ENCODE peak calls at places on chromosomes 7 and 10, in four cellular contexts. J, C, T and Q are unnamed samples.

GRCh38 chr10:26881600-26882331 is 21.0 kb upstream of the ABI1 start:
- DNase-seq in J (no peak), C (peak; percentile 58), T (peak; percentile 38), Q (no peak)

GRCh38 chr7:44767912-44768662 is 19.4 kb downstream of the ZMIZ2 start:
- DNase-seq in C (no peak), T (peak; percentile 75), J (no peak), Q (no peak)

GRCh38 chr10:119815671-119816070 is 57.0 kb downstream of the MCMBP start:
- DNase-seq in T (no peak), C (no peak), J (no peak), Q (no peak)

GRCh38 chr10:23530079-23530478 is 91.2 kb downstream of the OTUD1 start:
- DNase-seq in J (no peak), T (peak; percentile 8), C (no peak), Q (no peak)

GRCh38 chr10:114309111-114309651 is 70.1 kb downstream of the VWA2 start:
- DNase-seq in C (no peak), T (no peak), J (no peak), Q (no peak)

GRCh38 chr7:23471090-23471859 is 984 bp upstream of the IGF2BP3 start:
- DNase-seq in J (no peak), T (peak; percentile 87), C (peak; percentile 83), Q (peak; percentile 89)

GRCh38 chr7:91212592-91212991 is 51.6 kb upstream of the FZD1 start:
- DNase-seq in J (no peak), T (no peak), C (no peak), Q (no peak)

GRCh38 chr7:71131753-71132520 is at the start of gene GALNT17:
- DNase-seq in T (no peak), J (no peak), C (no peak), Q (no peak)

GRCh38 chr10:25682203-25682950 is 251.7 kb upstream of the MYO3A start:
- DNase-seq in T (peak; percentile 35), J (no peak), C (no peak), Q (no peak)

GRCh38 chr10:100634034-100634433 is 98.3 kb downstream of the HIF1AN start:
- DNase-seq in J (no peak), C (no peak), T (no peak), Q (no peak)

GRCh38 chr7:97442-97841 is 94.9 kb upstream of the FAM20C start:
- DNase-seq in C (no peak), T (no peak), J (no peak), Q (no peak)

GRCh38 chr10:58459069-58459468 is 53.6 kb upstream of the BICC1 start:
- DNase-seq in J (no peak), C (no peak), T (no peak), Q (no peak)

GRCh38 chr7:155945670-155946325 is 133.5 kb upstream of the SHH start:
- DNase-seq in J (no peak), C (no peak), T (no peak), Q (no peak)

GRCh38 chr7:43211276-43211675 is 98.8 kb downstream of the HECW1 start:
- DNase-seq in T (no peak), C (peak; percentile 3), J (no peak), Q (no peak)

GRCh38 chr10:4512557-4513286 is 313.3 kb upstream of the AKR1E2 start:
- DNase-seq in T (peak; percentile 9), J (no peak), C (peak; percentile 2), Q (no peak)

GRCh38 chr10:128604025-128604424 is 477.8 kb upstream of the MKI67 start:
- DNase-seq in T (no peak), J (no peak), C (no peak), Q (no peak)

GRCh38 chr7:30920021-30920583 is 8.4 kb downstream of the AQP1 start:
- DNase-seq in J (no peak), C (no peak), T (no peak), Q (no peak)

GRCh38 chr7:158001003-158001402 is 586.6 kb downstream of the PTPRN2 start:
- DNase-seq in C (no peak), T (no peak), J (no peak), Q (no peak)

GRCh38 chr7:7433736-7434260 is 101.9 kb downstream of the COL28A1 start:
- DNase-seq in T (no peak), C (no peak), J (no peak), Q (no peak)

GRCh38 chr7:112072541-112073245 is 133.5 kb downstream of the DOCK4 start:
- DNase-seq in C (no peak), T (no peak), J (no peak), Q (no peak)
- TF ChIP-seq HDAC6 in C (no peak), T (no peak), J (no peak), Q (no peak)

DNA sequence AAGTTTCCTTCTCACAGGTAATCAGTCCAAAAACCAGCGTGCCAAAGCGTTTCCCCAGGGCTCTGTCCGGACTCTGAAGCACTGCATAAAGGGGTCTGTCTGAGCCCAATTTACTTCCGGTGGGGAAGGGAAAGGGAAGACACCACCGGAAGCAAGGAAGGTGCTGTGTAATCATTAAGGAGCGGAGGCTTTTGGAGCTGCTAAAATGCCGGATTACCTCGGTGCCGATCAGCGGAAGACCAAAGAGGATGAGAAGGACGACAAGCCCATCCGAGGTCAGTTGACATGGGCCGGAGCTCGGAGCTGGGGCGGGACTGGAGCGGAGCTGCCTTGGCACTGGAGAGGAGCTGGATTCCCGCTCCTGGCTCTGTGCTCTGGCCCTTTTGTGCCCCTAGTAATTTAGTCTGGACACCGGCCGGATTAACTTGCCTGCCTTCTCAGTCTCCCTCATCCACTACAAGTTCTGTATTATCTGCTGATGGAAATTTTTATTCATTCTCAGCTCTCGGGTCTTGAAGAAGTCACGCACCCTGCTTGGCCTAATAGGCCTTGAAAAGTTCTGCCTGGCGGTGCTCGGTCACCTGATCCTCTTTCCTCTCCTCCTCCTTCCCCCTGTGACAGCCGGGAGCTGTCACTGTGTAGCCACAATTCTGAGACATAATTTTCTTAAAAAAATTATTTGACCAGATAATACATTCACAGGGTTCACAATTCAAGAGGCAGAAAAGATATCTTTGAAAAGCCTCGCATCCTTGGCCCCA is at the start of gene PSMC2:
- DNase-seq in C (peak; percentile 92), J (peak; percentile 80), T (peak; percentile 87), Q (peak; percentile 49)
- TF ChIP-seq HDAC6 in C (no peak), J (no peak), T (no peak), Q (no peak)

DNA sequence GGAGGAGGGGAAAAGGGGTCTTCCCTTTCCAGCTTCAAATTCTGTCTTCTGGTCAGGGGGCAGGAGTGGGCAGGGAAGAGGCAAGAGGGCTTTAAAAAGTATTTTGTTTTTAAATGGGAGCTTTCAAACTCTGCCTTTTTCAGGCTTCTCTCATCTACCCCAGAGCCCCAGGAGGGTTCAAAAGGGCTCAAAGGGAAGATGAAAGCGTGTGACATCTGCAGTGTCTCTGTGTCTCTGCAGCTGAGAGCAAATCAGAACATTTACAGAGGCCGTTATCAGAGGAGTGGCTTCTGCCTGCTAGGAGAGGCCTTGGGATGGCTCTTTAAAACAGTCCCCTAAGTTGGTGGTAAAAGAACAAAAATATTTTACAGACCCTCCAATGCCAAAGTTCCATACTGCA is 30.3 kb downstream of the TRIM8 start:
- DNase-seq in J (no peak), C (peak; percentile 53), T (no peak), Q (no peak)
- TF ChIP-seq HDAC6 in J (no peak), C (no peak), T (no peak), Q (no peak)

GRCh38 chr10:88528196-88528595 is 54.9 kb downstream of the RNLS start:
- DNase-seq in C (no peak), J (no peak), T (no peak), Q (no peak)

GRCh38 chr10:88523739-88524400 is 59.2 kb downstream of the RNLS start:
- DNase-seq in C (no peak), J (no peak), T (no peak), Q (no peak)

GRCh38 chr10:88527245-88527644 is 55.9 kb downstream of the RNLS start:
- DNase-seq in T (no peak), C (no peak), J (no peak), Q (no peak)

GRCh38 chr10:88522715-88523114 is 60.4 kb downstream of the RNLS start:
- DNase-seq in T (no peak), C (no peak), J (no peak), Q (no peak)

GRCh38 chr10:88525371-88526079 is 57.6 kb downstream of the RNLS start:
- DNase-seq in T (no peak), C (no peak), J (no peak), Q (no peak)
- TF ChIP-seq HDAC6 in T (no peak), C (no peak), J (no peak), Q (no peak)

DNA sequence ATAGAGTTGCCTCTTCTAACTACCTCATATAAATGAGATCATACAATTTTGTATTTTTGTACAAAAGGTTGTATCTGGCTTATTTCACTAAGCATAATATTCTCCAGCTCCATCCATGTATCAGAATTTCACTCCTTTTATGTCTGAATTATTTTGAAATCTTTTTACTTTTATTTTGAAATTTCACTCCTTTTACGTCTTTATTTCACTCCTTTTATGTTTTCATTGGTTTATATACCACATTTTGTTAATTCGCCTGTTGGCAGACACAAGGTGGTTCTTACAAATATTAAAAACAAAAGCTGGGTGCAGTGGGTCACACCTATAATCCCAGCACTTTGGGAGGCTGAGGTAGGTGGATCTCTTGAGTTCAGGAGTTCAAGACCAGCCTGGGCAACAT is 5.8 kb downstream of the EZH2 start:
- DNase-seq in C (no peak), J (no peak), T (no peak), Q (no peak)
- TF ChIP-seq HDAC6 in C (no peak), J (no peak), T (no peak), Q (no peak)

GRCh38 chr7:39910108-39910869 is 39.8 kb upstream of the CDK13 start:
- DNase-seq in C (peak; percentile 14), J (no peak), T (no peak), Q (no peak)
- TF ChIP-seq HDAC6 in C (no peak), J (no peak), T (no peak), Q (no peak)

DNA sequence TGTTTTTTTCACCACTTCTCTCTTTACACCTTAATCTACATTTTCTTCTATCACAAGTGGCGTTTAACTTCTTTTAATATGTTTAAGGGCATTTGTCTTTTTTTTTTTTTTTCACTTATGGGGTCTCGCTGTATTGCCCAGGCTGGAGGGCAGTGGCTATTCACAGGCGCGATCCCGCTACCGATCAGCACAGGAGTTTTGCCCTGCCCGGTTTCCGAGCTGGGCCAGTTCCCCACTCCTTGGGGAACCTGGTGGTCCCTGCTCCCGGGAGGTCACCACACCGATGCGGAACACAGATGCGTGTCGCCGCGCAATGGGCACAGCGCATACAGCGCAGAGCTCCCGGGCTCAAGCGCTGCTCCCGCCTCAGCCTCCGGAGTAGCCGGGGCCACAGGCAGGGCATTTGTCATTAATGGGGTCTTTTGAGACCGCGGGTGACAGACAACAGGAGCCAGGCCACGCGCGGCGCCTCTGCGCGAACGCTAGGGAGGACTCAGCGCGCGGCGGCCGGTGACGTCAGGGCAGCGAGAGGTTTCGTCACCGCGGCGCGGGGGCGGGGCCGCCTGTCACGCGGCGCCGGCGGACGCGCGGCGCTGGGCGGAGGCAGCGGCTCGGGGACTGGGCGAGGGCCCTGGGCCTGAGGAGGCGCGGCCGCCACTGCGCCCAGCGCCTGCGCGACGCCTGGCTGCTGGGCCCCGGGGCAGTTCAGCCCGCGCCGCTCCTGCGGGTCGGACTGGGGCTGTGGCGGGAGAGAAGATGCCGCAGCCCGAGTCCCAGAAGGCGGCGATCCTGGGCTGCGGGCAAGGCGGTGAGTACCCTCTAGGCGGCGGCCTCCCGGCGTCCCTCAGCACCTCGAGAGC is at the start of gene GALNT11:
- DNase-seq in T (peak; percentile 97), J (no peak), C (peak; percentile 44), Q (peak; percentile 43)
- TF ChIP-seq HDAC6 in T (no peak), J (no peak), C (no peak), Q (no peak)